ENCODE peak calls at places on chromosome 9, in six cellular contexts. K, O, I, E, X and A are unnamed samples.

GRCh38 chr9:126327016-126327749 is 554 bp downstream of the MVB12B start:
- DNase-seq in K (no peak), O (no peak), I (peak), E (no peak), X (peak), A (no peak)

GRCh38 chr9:129137292-129138143 is 26.3 kb downstream of the PTPA start:
- DNase-seq in K (no peak), O (no peak), I (no peak), E (no peak), X (no peak), A (no peak)

GRCh38 chr9:35397216-35397698 is 92.7 kb upstream of the RUSC2 start:
- DNase-seq in K (no peak), O (no peak), I (no peak), E (no peak), X (no peak), A (no peak)

GRCh38 chr9:109440117-109440515 is 58.0 kb downstream of the PTPN3 start:
- DNase-seq in K (no peak), O (no peak), I (no peak), E (no peak), X (no peak), A (no peak)

GRCh38 chr9:72726951-72727350 is 205.5 kb downstream of the TMC1 start:
- DNase-seq in K (no peak), O (no peak), I (no peak), E (no peak), X (no peak), A (no peak)

GRCh38 chr9:94993141-94993820 is 266.8 kb downstream of the AOPEP start:
- DNase-seq in K (no peak), O (no peak), I (no peak), E (no peak), X (no peak), A (no peak)

GRCh38 chr9:71285191-71285656 is 163.8 kb upstream of the TRPM3 start:
- DNase-seq in K (peak), O (no peak), I (peak), E (peak), X (peak), A (peak)

GRCh38 chr9:70924380-70924779 is 197.0 kb downstream of the TRPM3 start:
- DNase-seq in K (peak), O (no peak), I (no peak), E (no peak), X (no peak), A (peak)

GRCh38 chr9:87359264-87359663 is 138.4 kb upstream of the DAPK1 start:
- DNase-seq in K (no peak), O (no peak), I (no peak), E (no peak), X (no peak), A (no peak)

GRCh38 chr9:14301006-14301405 is 12.9 kb downstream of the NFIB start:
- DNase-seq in K (no peak), O (no peak), I (no peak), E (no peak), X (no peak), A (no peak)

GRCh38 chr9:125829743-125830142 is 82.6 kb downstream of the PBX3 start:
- DNase-seq in K (peak), O (no peak), I (peak), E (peak), X (peak), A (peak)

GRCh38 chr9:130137870-130138653 is 34.1 kb upstream of the NCS1 start:
- DNase-seq in K (peak), O (no peak), I (peak), E (no peak), X (peak), A (peak)

GRCh38 chr9:127854169-127854833 is at the start of gene ENG:
- DNase-seq in K (peak), O (peak), I (peak), E (no peak), X (peak), A (peak)

GRCh38 chr9:99593621-99594020 is 228.1 kb upstream of the NR4A3 start:
- DNase-seq in K (no peak), O (no peak), I (no peak), E (no peak), X (peak), A (no peak)

GRCh38 chr9:133704711-133705181 is 33.4 kb downstream of the SARDH start:
- DNase-seq in K (no peak), O (peak), I (no peak), E (no peak), X (no peak), A (no peak)

GRCh38 chr9:135588371-135588770 is 26.8 kb downstream of the PAEP start:
- DNase-seq in K (no peak), O (peak), I (no peak), E (no peak), X (no peak), A (no peak)

GRCh38 chr9:34562136-34562745 is 27.3 kb downstream of the CNTFR start:
- DNase-seq in K (no peak), O (no peak), I (peak), E (peak), X (no peak), A (no peak)

GRCh38 chr9:72292874-72293607 is 72.0 kb downstream of the ZFAND5 start:
- DNase-seq in K (peak), O (no peak), I (no peak), E (no peak), X (peak), A (no peak)

GRCh38 chr9:18847576-18848275 is 185.3 kb downstream of the SAXO1 start:
- DNase-seq in K (no peak), O (no peak), I (no peak), E (no peak), X (no peak), A (no peak)

GRCh38 chr9:129866373-129867137 is 31.3 kb downstream of the USP20 start:
- DNase-seq in K (no peak), O (peak), I (peak), E (no peak), X (no peak), A (no peak)

GRCh38 chr9:90546200-90546599 is 96.4 kb downstream of the DIRAS2 start:
- DNase-seq in K (peak), O (no peak), I (no peak), E (no peak), X (peak), A (no peak)

GRCh38 chr9:76302947-76303550 is 91.2 kb downstream of the RFK start:
- DNase-seq in K (peak), O (no peak), I (no peak), E (no peak), X (peak), A (peak)

GRCh38 chr9:2764371-2764770 is 47.1 kb downstream of the KCNV2 start:
- DNase-seq in K (no peak), O (no peak), I (peak), E (peak), X (no peak), A (no peak)

GRCh38 chr9:106880081-106880480 is 17.1 kb downstream of the ZNF462 start:
- DNase-seq in K (no peak), O (no peak), I (no peak), E (no peak), X (no peak), A (no peak)

GRCh38 chr9:81374881-81375280 is 314.5 kb downstream of the TLE1 start:
- DNase-seq in K (peak), O (no peak), I (no peak), E (no peak), X (peak), A (no peak)

GRCh38 chr9:16074962-16075361 is 522.1 kb downstream of the CCDC171 start:
- DNase-seq in K (peak), O (no peak), I (no peak), E (no peak), X (no peak), A (no peak)

GRCh38 chr9:83234541-83234940 is 171.6 kb upstream of the RASEF start:
- DNase-seq in K (peak), O (no peak), I (no peak), E (no peak), X (peak), A (no peak)

GRCh38 chr9:106862115-106862945 is 636 bp upstream of the ZNF462 start:
- DNase-seq in K (peak), O (peak), I (no peak), E (no peak), X (peak), A (peak)

GRCh38 chr9:24245988-24246387 is 299.7 kb downstream of the IZUMO3 start:
- DNase-seq in K (peak), O (no peak), I (no peak), E (no peak), X (peak), A (peak)

GRCh38 chr9:136258786-136259516 is 13.3 kb upstream of the QSOX2 start:
- DNase-seq in K (no peak), O (no peak), I (no peak), E (no peak), X (no peak), A (no peak)

GRCh38 chr9:114804504-114804903 is 1.3 kb downstream of the TNFSF15 start:
- DNase-seq in K (peak), O (no peak), I (no peak), E (no peak), X (no peak), A (peak)

GRCh38 chr9:4299006-4299795 is 667 bp downstream of the GLIS3 start:
- DNase-seq in K (peak), O (peak), I (peak), E (peak), X (peak), A (peak)

GRCh38 chr9:126856326-126856877 is 4.0 kb upstream of the ZBTB34 start:
- DNase-seq in K (no peak), O (no peak), I (no peak), E (no peak), X (peak), A (no peak)

GRCh38 chr9:35816708-35817107 is 1.9 kb upstream of the HINT2 start:
- DNase-seq in K (no peak), O (no peak), I (no peak), E (no peak), X (peak), A (no peak)